ENCODE peak calls at places on chromosome 14, in six cellular contexts. Y is fibroblast of mammary gland; W is IMR-90; P is GM13976; V is pancreas; Q is activated CD8-positive, alpha-beta T cell treated with anti-CD3 and anti-CD28 coated beads for 36 hours. F is an unnamed sample.

GRCh38 chr14:37862263-37862662 is 266.8 kb downstream of the TTC6 start:
- DNase-seq in V (no peak), Y (no peak), Q (no peak), P (no peak), W (no peak), F (no peak)

GRCh38 chr14:97298331-97298730 is 501.1 kb downstream of the VRK1 start:
- DNase-seq in Q (no peak), W (no peak), V (no peak), Y (no peak), P (no peak), F (no peak)

GRCh38 chr14:51481643-51482042 is 170.1 kb upstream of the FRMD6 start:
- DNase-seq in Q (no peak), P (no peak), V (no peak), Y (no peak), W (no peak), F (no peak)

GRCh38 chr14:74645244-74645643 is 33.2 kb upstream of the LTBP2 start:
- DNase-seq in Y (no peak), W (no peak), V (no peak), P (no peak), Q (no peak), F (no peak)

GRCh38 chr14:26597136-26598080 is at the start of gene NOVA1:
- DNase-seq in P (peak; percentile 7), Y (peak; percentile 18), V (peak; percentile 26), W (no peak), Q (no peak), F (no peak)

GRCh38 chr14:21987937-21988336 is 314.3 kb upstream of the OR4E1 start:
- DNase-seq in V (no peak), W (peak; percentile 12), Q (peak; percentile 38), Y (peak; percentile 32), P (no peak), F (peak; percentile 26)

GRCh38 chr14:74948228-74949175 is 6.9 kb downstream of the PGF start:
- DNase-seq in Q (no peak), V (no peak), Y (no peak), P (no peak), W (no peak), F (no peak)

GRCh38 chr14:74604896-74605295 is 7.1 kb downstream of the LTBP2 start:
- DNase-seq in Y (peak; percentile 49), P (no peak), Q (no peak), W (peak; percentile 47), V (no peak), F (peak; percentile 84)

GRCh38 chr14:26636571-26636970 is 38.7 kb upstream of the NOVA1 start:
- DNase-seq in W (no peak), V (no peak), P (no peak), Q (no peak), Y (peak; percentile 34), F (peak; percentile 3)

GRCh38 chr14:24806061-24806678 is 172.2 kb upstream of the GZMB start:
- DNase-seq in W (peak; percentile 45), Q (peak; percentile 74), V (peak; percentile 78), Y (peak; percentile 45), P (peak; percentile 30), F (peak; percentile 50)

GRCh38 chr14:99415496-99416281 is 65.0 kb downstream of the SETD3 start:
- DNase-seq in Q (peak; percentile 71), Y (peak; percentile 84), W (peak; percentile 82), V (no peak), P (peak; percentile 83), F (peak; percentile 85)

GRCh38 chr14:90778468-90779255 is 37.6 kb downstream of the TTC7B start:
- DNase-seq in P (no peak), V (no peak), Y (no peak), Q (no peak), W (no peak), F (no peak)

GRCh38 chr14:92646952-92647461 is 101.4 kb downstream of the LGMN start:
- DNase-seq in P (no peak), Y (peak; percentile 86), W (peak; percentile 94), Q (no peak), V (no peak), F (peak; percentile 99)

GRCh38 chr14:39023939-39024871 is 78.8 kb downstream of the SEC23A start:
- DNase-seq in P (no peak), V (no peak), Q (no peak), W (no peak), Y (no peak), F (no peak)

GRCh38 chr14:58898655-58899316 is 261.0 kb downstream of the DACT1 start:
- DNase-seq in P (no peak), W (peak; percentile 97), Q (no peak), V (no peak), Y (peak; percentile 95), F (peak; percentile 91)

GRCh38 chr14:99314623-99315022 is 42.6 kb upstream of the BCL11B start:
- DNase-seq in V (no peak), W (no peak), Y (no peak), P (no peak), Q (no peak), F (no peak)

GRCh38 chr14:69808919-69809808 is 12.1 kb upstream of the SLC10A1 start:
- DNase-seq in Y (no peak), V (no peak), Q (no peak), P (no peak), W (no peak), F (no peak)

GRCh38 chr14:37697489-37698121 is 102.2 kb downstream of the TTC6 start:
- DNase-seq in V (no peak), P (no peak), Q (no peak), W (peak; percentile 80), Y (peak; percentile 26), F (peak; percentile 53)

GRCh38 chr14:75344396-75344795 is 65.8 kb downstream of the FOS start:
- DNase-seq in Q (no peak), V (no peak), W (no peak), P (no peak), Y (no peak), F (no peak)

GRCh38 chr14:61661471-61661988 is 33.8 kb upstream of the HIF1A start:
- DNase-seq in V (no peak), Y (peak; percentile 65), W (peak; percentile 58), Q (no peak), P (no peak), F (peak; percentile 64)

DNA sequence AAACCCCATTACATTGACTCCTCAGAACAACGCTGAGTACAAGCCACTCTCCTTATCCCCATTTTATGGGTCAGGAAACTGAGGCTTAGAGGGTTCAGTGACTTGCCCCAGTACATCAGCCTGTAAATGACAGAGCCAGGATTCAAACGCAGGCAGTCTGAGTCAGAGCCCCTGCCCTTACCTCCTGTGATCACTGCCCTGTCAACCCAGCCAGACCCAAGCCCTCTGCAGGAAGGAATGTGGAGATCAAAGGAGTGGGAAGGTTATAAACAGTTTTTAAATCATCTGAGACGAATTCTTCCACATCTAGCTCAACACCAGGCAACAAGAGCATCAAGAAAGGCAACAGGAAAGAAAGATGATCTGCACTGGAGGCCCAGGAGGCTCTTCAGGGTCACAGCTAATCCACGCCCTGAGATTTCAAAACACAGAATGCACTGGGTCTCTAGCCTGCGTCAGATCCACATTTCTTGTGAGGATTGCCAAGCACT is 38.5 kb downstream of the SPTB start:
- DNase-seq in Q (no peak), V (no peak), P (no peak), Y (peak; percentile 55), W (peak; percentile 62), F (peak; percentile 52)
- TF ChIP-seq CTCF in Q (no peak), V (no peak), P (no peak), Y (peak; percentile 49), W (peak; percentile 62), F (peak; percentile 56)

GRCh38 chr14:100416921-100417451 is 93.8 kb downstream of the SLC25A47 start:
- DNase-seq in Q (no peak), W (peak; percentile 83), V (no peak), Y (peak; percentile 85), P (no peak), F (peak; percentile 65)
- TF ChIP-seq CTCF in Q (no peak), W (no peak), V (no peak), Y (no peak), P (no peak), F (no peak)

DNA sequence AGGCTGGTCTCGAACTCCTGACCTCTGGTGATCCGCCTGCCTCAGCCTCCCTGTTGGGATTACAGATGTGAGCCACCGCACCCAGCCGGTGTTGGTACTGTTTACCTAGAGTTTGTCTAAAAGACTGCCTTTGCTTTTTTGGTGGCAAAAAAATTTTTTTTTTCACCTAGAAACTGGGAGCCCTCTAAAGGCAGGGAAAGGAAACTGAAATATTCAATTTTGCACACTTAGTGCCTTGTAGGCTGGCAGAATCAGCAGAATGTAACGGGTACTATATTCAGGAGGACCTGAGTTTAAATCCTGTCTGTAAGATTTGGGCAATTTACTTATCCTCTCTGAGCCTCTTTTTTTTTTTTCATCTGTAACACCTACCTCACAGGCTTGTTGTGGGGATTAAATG is 43.6 kb downstream of the PAPLN start:
- DNase-seq in V (no peak), Y (no peak), W (no peak), Q (no peak), P (no peak), F (no peak)
- TF ChIP-seq CTCF in V (no peak), Y (peak; percentile 5), W (peak; percentile 7), Q (no peak), P (no peak), F (no peak)

DNA sequence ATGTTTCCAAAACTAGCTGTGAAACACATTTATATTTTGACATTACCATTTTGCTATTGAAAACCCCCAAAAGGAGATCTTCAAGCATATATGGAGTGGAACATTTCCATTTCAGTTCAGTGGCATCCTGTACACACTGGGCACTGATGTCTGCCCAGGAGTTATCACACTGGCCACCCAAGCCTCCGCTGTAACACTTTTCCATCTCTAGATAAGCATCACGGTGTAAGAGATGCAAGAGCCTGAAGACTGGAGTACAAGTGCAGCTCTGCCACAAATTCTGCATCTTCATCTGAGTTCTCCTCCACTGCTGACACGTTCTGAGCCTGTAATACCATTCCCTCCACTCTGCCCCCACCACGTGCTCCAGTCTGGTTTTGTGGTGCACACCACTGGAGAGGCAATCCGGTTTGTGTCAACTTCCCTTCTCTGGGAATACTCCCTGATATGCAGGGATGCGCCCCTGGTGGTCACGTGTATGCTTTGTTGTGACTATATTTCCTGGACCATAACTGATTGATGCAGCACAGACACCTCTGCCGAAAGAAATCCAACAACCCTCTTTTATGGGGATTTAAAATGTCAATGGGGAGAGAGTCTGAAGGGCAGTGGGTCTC is 12.7 kb downstream of the SPTLC2 start:
- DNase-seq in Y (peak; percentile 39), Q (no peak), V (no peak), W (no peak), P (no peak), F (peak; percentile 81)
- TF ChIP-seq CTCF in Y (peak; percentile 41), Q (peak; percentile 26), V (no peak), W (no peak), P (no peak), F (peak; percentile 52)

GRCh38 chr14:53460544-53460943 is 307.4 kb upstream of the DDHD1 start:
- DNase-seq in Q (no peak), V (no peak), W (no peak), Y (no peak), P (no peak), F (no peak)

GRCh38 chr14:53458368-53458814 is 305.3 kb upstream of the DDHD1 start:
- DNase-seq in V (no peak), W (peak; percentile 77), Q (no peak), Y (peak; percentile 32), P (no peak), F (peak; percentile 53)

GRCh38 chr14:53462931-53463778 is 310.0 kb upstream of the DDHD1 start:
- DNase-seq in V (no peak), Q (no peak), W (no peak), Y (no peak), P (no peak), F (no peak)

DNA sequence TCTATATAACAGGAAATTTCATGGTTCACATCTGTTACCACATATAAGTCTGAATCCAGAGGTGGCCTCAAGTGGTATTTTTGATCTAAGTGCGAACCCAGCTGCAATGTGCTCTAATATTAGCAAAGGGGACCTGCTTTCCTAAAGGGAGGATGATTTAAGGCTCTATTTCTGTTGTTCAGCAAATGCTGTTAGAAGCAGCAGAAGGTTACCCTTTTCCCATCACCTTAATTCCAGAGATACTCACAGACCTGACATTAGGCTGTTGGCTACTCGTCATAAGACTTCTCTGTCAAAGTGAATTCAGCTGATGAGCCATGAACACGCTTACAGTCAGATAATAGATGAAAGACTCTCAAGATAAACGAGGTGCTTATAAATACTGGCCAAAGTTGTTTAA is 308.7 kb upstream of the DDHD1 start:
- DNase-seq in P (no peak), Q (no peak), V (no peak), W (no peak), Y (no peak), F (peak; percentile 53)
- TF ChIP-seq CTCF in P (no peak), Q (no peak), V (no peak), W (no peak), Y (no peak), F (no peak)